ENCODE peak calls at places on chromosomes 3 and 15, in six cellular contexts. P, M, Q, B, R and J are unnamed samples.

GRCh38 chr3:13352621-13353131 is 67.4 kb downstream of the NUP210 start:
- DNase-seq in P (no peak), M (no peak), Q (no peak), B (no peak), R (no peak), J (peak)

GRCh38 chr3:66582721-66583141 is 81.9 kb upstream of the LRIG1 start:
- DNase-seq in P (peak), M (no peak), Q (no peak), B (no peak), R (peak), J (no peak)

GRCh38 chr3:23565376-23565775 is 240.4 kb upstream of the UBE2E1 start:
- DNase-seq in P (no peak), M (no peak), Q (no peak), B (no peak), R (no peak), J (no peak)

GRCh38 chr3:146581080-146581601 is 24.0 kb downstream of the PLSCR5 start:
- DNase-seq in P (no peak), M (peak), Q (no peak), B (no peak), R (no peak), J (no peak)

GRCh38 chr3:62436785-62437184 is 63.4 kb upstream of the FEZF2 start:
- DNase-seq in P (no peak), M (no peak), Q (no peak), B (no peak), R (no peak), J (no peak)

GRCh38 chr3:189298469-189299375 is 127.0 kb downstream of the TPRG1 start:
- DNase-seq in P (no peak), M (no peak), Q (no peak), B (no peak), R (no peak), J (no peak)

GRCh38 chr3:108588616-108589015 is 622 bp downstream of the CIP2A start:
- DNase-seq in P (no peak), M (no peak), Q (no peak), B (no peak), R (no peak), J (peak)

GRCh38 chr3:87260270-87260669 is 16.1 kb downstream of the POU1F1 start:
- DNase-seq in P (no peak), M (peak), Q (peak), B (no peak), R (peak), J (peak)

GRCh38 chr3:184526158-184526483 is 35.5 kb upstream of the EPHB3 start:
- DNase-seq in P (no peak), M (no peak), Q (no peak), B (no peak), R (no peak), J (no peak)

GRCh38 chr3:122682016-122682374 is 1.4 kb downstream of the PARP14 start:
- DNase-seq in P (no peak), M (no peak), Q (no peak), B (no peak), R (no peak), J (no peak)

GRCh38 chr15:58777107-58777506 is 6.0 kb downstream of the MINDY2 start:
- DNase-seq in P (peak), M (no peak), Q (no peak), B (no peak), R (no peak), J (no peak)

GRCh38 chr3:167882057-167882667 is 146.6 kb downstream of the SERPINI1 start:
- DNase-seq in P (no peak), M (peak), Q (no peak), B (no peak), R (no peak), J (peak)

GRCh38 chr15:85636351-85636750 is 158.4 kb downstream of the KLHL25 start:
- DNase-seq in P (no peak), M (no peak), Q (no peak), B (no peak), R (no peak), J (no peak)

GRCh38 chr15:39573287-39573686 is 7.6 kb upstream of the THBS1 start:
- DNase-seq in P (no peak), M (no peak), Q (no peak), B (no peak), R (no peak), J (no peak)

GRCh38 chr15:48667701-48668100 is 22.2 kb upstream of the FBN1 start:
- DNase-seq in P (no peak), M (no peak), Q (no peak), B (no peak), R (no peak), J (no peak)

GRCh38 chr3:112650472-112650871 is 9.5 kb upstream of the CCDC80 start:
- DNase-seq in P (no peak), M (no peak), Q (no peak), B (no peak), R (no peak), J (no peak)

GRCh38 chr15:39247574-39247973 is 333.3 kb upstream of the THBS1 start:
- DNase-seq in P (no peak), M (no peak), Q (no peak), B (no peak), R (no peak), J (no peak)

GRCh38 chr3:63400259-63400860 is 122.3 kb downstream of the SYNPR start:
- DNase-seq in P (no peak), M (no peak), Q (no peak), B (no peak), R (no peak), J (no peak)

GRCh38 chr3:194687638-194688206 is 2.0 kb downstream of the FAM43A start:
- DNase-seq in P (peak), M (no peak), Q (peak), B (peak), R (peak), J (peak)
- TF ChIP-seq POLR2A in P (no peak), M (no peak), Q (no peak), B (peak), R (peak), J (no peak)

GRCh38 chr3:3125977-3126376 is 763 bp upstream of the TRNT1 start:
- DNase-seq in P (no peak), M (no peak), Q (no peak), B (no peak), R (no peak), J (no peak)

GRCh38 chr3:3129579-3129978 is 2.8 kb downstream of the TRNT1 start:
- DNase-seq in P (no peak), M (no peak), Q (no peak), B (no peak), R (no peak), J (no peak)

GRCh38 chr3:3127432-3128010 is 781 bp downstream of the TRNT1 start:
- DNase-seq in P (peak), M (peak), Q (no peak), B (no peak), R (no peak), J (peak)

GRCh38 chr3:3126477-3127431 is at the start of gene TRNT1:
- DNase-seq in P (peak), M (peak), Q (peak), B (peak), R (peak), J (peak)
- TF ChIP-seq POLR2A in P (peak), M (peak), Q (peak), B (peak), R (peak), J (peak)

GRCh38 chr3:160027541-160028195 is 39.0 kb downstream of the IL12A start:
- DNase-seq in P (no peak), M (no peak), Q (no peak), B (no peak), R (no peak), J (peak)
- TF ChIP-seq POLR2A in P (no peak), M (no peak), Q (no peak), B (no peak), R (no peak), J (no peak)

DNA sequence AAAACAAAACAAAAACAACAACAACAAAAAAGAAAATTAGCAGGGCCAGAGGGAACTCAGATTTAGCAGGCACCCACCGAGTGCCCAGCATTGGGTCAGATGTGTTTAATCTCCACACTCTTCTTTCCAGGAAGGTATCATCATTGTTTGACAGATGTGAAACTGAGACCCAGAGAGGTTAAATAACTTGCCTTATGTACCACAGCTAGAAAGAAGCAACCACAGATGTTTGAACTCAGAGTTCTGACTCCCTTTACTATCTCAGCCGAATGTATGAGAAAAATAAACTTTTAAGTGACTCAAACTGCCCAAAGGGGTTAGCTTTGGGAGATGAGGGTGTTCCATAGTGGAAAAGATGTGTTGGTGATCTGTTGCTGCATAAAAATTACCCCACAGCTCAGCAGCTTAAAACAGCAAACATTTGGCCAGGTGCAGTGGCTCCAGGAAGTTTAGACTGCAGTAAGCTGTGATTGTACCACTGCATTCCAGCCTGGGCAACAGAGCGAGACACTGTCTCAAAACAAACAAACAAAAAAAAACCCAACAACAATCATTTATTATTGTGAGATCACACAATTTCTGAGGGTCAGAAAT is 4.5 kb upstream of the RPP25 start:
- DNase-seq in P (no peak), M (no peak), Q (no peak), B (no peak), R (no peak), J (no peak)
- TF ChIP-seq POLR2A in P (no peak), M (no peak), Q (no peak), B (no peak), R (no peak), J (no peak)

GRCh38 chr3:8733332-8734094 is at the start of gene CAV3:
- DNase-seq in P (no peak), M (no peak), Q (no peak), B (peak), R (no peak), J (no peak)
- TF ChIP-seq POLR2A in P (no peak), M (no peak), Q (no peak), B (no peak), R (no peak), J (no peak)

GRCh38 chr15:67076147-67076843 is 10.9 kb downstream of the SMAD3 start:
- DNase-seq in P (no peak), M (no peak), Q (peak), B (no peak), R (no peak), J (peak)
- TF ChIP-seq POLR2A in P (peak), M (no peak), Q (no peak), B (no peak), R (no peak), J (no peak)